ENCODE peak calls at places on chromosomes 4 and X, in five cellular contexts. One of them, this sample, is unnamed.

GRCh38 chrX:69149466-69150293 is 15.6 kb downstream of the PJA1 start:
- DNase-seq in substantia nigra: no peak
- DNase-seq in cardiac muscle cell: no peak
- DNase-seq in adrenal gland: no peak
- DNase-seq in H9: peak; percentile 92
- DNase-seq in this sample: no peak

GRCh38 chr4:40845136-40845910 is 95.6 kb downstream of the NSUN7 start:
- DNase-seq in substantia nigra: peak; percentile 66
- DNase-seq in cardiac muscle cell: no peak
- DNase-seq in adrenal gland: no peak
- DNase-seq in H9: no peak
- DNase-seq in this sample: peak; percentile 36

GRCh38 chr4:99382745-99383360 is 30.3 kb upstream of the ADH1C start:
- DNase-seq in substantia nigra: no peak
- DNase-seq in cardiac muscle cell: no peak
- DNase-seq in adrenal gland: no peak
- DNase-seq in H9: no peak
- DNase-seq in this sample: no peak

GRCh38 chr4:25694466-25694865 is 38.8 kb downstream of the SLC34A2 start:
- DNase-seq in substantia nigra: no peak
- DNase-seq in cardiac muscle cell: peak; percentile 56
- DNase-seq in adrenal gland: no peak
- DNase-seq in H9: no peak
- DNase-seq in this sample: no peak

GRCh38 chr4:183600189-183600685 is 58.7 kb downstream of the RWDD4 start:
- DNase-seq in substantia nigra: no peak
- DNase-seq in cardiac muscle cell: peak; percentile 18
- DNase-seq in adrenal gland: no peak
- DNase-seq in H9: peak; percentile 48
- DNase-seq in this sample: no peak

GRCh38 chr4:39451423-39452023 is 7.2 kb downstream of the RPL9 start:
- DNase-seq in substantia nigra: no peak
- DNase-seq in cardiac muscle cell: no peak
- DNase-seq in adrenal gland: no peak
- DNase-seq in H9: no peak
- DNase-seq in this sample: no peak

GRCh38 chr4:36351082-36351666 is 69.8 kb downstream of the DTHD1 start:
- DNase-seq in substantia nigra: peak; percentile 80
- DNase-seq in cardiac muscle cell: peak; percentile 55
- DNase-seq in adrenal gland: peak; percentile 56
- DNase-seq in H9: peak; percentile 59
- DNase-seq in this sample: peak; percentile 48

GRCh38 chr4:156799121-156799589 is 172.4 kb downstream of the PDGFC start:
- DNase-seq in substantia nigra: no peak
- DNase-seq in cardiac muscle cell: peak; percentile 71
- DNase-seq in adrenal gland: no peak
- DNase-seq in H9: no peak
- DNase-seq in this sample: no peak

GRCh38 chrX:45472968-45473367 is 272.3 kb upstream of the DIPK2B start:
- DNase-seq in substantia nigra: no peak
- DNase-seq in cardiac muscle cell: peak; percentile 5
- DNase-seq in adrenal gland: no peak
- DNase-seq in H9: no peak
- DNase-seq in this sample: no peak

GRCh38 chrX:153909980-153910360 is 5.5 kb downstream of the AVPR2 start:
- DNase-seq in substantia nigra: no peak
- DNase-seq in cardiac muscle cell: no peak
- DNase-seq in adrenal gland: no peak
- DNase-seq in H9: no peak
- DNase-seq in this sample: no peak

GRCh38 chr4:180717451-180717850 is 1525.8 kb upstream of the TENM3 start:
- DNase-seq in substantia nigra: no peak
- DNase-seq in cardiac muscle cell: no peak
- DNase-seq in adrenal gland: no peak
- DNase-seq in H9: no peak
- DNase-seq in this sample: no peak

GRCh38 chr4:168309781-168310180 is 8.8 kb downstream of the DDX60 start:
- DNase-seq in substantia nigra: no peak
- DNase-seq in cardiac muscle cell: peak; percentile 67
- DNase-seq in adrenal gland: peak; percentile 16
- DNase-seq in H9: no peak
- DNase-seq in this sample: no peak

GRCh38 chr4:105620640-105621323 is 68.4 kb downstream of the ARHGEF38 start:
- DNase-seq in substantia nigra: no peak
- DNase-seq in cardiac muscle cell: peak; percentile 80
- DNase-seq in adrenal gland: peak; percentile 31
- DNase-seq in H9: no peak
- DNase-seq in this sample: no peak

DNA sequence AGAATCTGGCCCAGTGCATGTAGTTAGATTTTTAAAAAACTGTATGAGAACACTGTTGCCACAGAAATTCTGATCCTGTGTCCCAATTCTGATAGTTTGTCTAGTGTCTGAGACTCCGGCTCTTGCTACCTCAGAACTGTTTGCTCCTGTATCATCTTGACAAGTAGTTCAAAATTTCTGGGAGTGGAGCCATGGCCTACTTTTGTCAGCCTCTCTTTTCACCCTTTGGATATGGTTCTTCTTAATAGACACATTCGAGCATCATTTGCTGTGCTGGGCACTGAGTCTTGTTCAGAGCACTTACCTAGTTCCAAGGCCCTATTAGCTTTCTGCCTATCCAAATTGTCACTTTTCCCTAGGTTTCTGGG is 46.9 kb downstream of the ATP10D start:
- DNase-seq in substantia nigra: no peak
- DNase-seq in cardiac muscle cell: no peak
- DNase-seq in adrenal gland: peak; percentile 25
- DNase-seq in H9: no peak
- DNase-seq in this sample: no peak
- H3K27ac ChIP-seq in substantia nigra: no peak overlapping the region
- H3K27ac ChIP-seq in cardiac muscle cell: no peak overlapping the region
- H3K27ac ChIP-seq in adrenal gland: peak overlapping the region; percentile 24
- H3K27ac ChIP-seq in H9: no peak overlapping the region
- H3K27ac ChIP-seq in this sample: no peak overlapping the region

GRCh38 chr4:118734491-118735205 is 49.5 kb downstream of the METTL14 start:
- DNase-seq in substantia nigra: no peak
- DNase-seq in cardiac muscle cell: no peak
- DNase-seq in adrenal gland: no peak
- DNase-seq in H9: no peak
- DNase-seq in this sample: no peak
- H3K27ac ChIP-seq in substantia nigra: no peak overlapping the region
- H3K27ac ChIP-seq in cardiac muscle cell: no peak overlapping the region
- H3K27ac ChIP-seq in adrenal gland: no peak overlapping the region
- H3K27ac ChIP-seq in H9: no peak overlapping the region
- H3K27ac ChIP-seq in this sample: no peak overlapping the region

GRCh38 chr4:73223258-73223651 is 35.3 kb downstream of the ANKRD17 start:
- DNase-seq in substantia nigra: no peak
- DNase-seq in cardiac muscle cell: no peak
- DNase-seq in adrenal gland: no peak
- DNase-seq in H9: no peak
- DNase-seq in this sample: no peak
- H3K27ac ChIP-seq in substantia nigra: no peak overlapping the region
- H3K27ac ChIP-seq in cardiac muscle cell: peak overlapping the region; percentile 89
- H3K27ac ChIP-seq in adrenal gland: no peak overlapping the region
- H3K27ac ChIP-seq in H9: no peak overlapping the region
- H3K27ac ChIP-seq in this sample: no peak overlapping the region

DNA sequence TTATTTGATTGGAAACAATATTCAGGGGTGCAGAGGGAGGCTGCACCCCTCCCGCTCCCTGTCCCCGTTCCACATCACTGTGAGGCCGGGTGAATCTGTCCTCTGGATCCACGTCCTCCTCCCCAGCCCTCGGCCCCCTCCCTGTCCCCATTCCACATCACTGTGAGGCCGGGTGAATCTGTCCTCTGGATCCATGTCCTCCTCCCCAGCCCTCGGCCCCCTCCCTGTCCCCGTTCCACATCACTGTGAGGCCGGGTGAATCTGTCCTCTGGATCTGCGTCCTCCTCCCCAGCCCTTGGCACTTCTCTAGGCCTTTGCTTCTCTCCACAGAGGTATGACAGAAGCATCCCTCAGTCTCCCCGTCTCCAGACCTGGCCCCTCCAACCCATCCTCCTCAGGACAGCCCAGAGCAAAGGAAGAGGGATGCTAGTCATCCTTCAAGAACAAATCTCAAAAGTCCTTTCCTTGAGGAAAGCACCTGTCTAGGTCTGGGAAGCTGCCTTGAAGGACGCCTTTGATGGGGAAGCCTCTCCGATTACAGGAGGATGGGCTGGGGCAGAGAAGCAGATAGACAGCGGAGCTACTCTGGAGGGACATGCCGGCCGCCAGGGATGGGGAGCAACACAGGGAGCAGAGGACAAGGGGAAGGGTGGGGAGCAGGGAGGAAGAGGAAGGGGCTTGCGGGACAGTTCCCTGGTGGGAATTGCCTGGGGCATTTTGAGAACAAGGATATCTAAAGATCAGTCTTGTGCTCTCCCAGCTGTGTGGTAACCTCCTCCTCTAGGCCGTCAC is 10.8 kb upstream of the AFAP1 start:
- DNase-seq in substantia nigra: no peak
- DNase-seq in cardiac muscle cell: no peak
- DNase-seq in adrenal gland: no peak
- DNase-seq in H9: no peak
- DNase-seq in this sample: no peak
- H3K27ac ChIP-seq in substantia nigra: no peak overlapping the region
- H3K27ac ChIP-seq in cardiac muscle cell: no peak overlapping the region
- H3K27ac ChIP-seq in adrenal gland: no peak overlapping the region
- H3K27ac ChIP-seq in H9: no peak overlapping the region
- H3K27ac ChIP-seq in this sample: no peak overlapping the region